ENCODE peak calls at places on chromosomes 16 and 17, in eight cellular contexts. T, S, Z, X, A, N, K and R are unnamed samples.

GRCh38 chr16:58506241-58507194 is 6.6 kb downstream of the NDRG4 start:
- DNase-seq in T (no peak), S (no peak), Z (no peak), X (peak; percentile 36), A (no peak), N (no peak), K (no peak), R (no peak)

GRCh38 chr17:46126840-46127239 is 66.4 kb downstream of the KANSL1 start:
- DNase-seq in T (no peak), S (no peak), Z (no peak), X (no peak), A (no peak), N (no peak), K (no peak), R (no peak)

GRCh38 chr17:77456271-77456950 is 315.6 kb downstream of the SEC14L1 start:
- DNase-seq in T (peak; percentile 29), S (no peak), Z (peak; percentile 54), X (no peak), A (no peak), N (no peak), K (no peak), R (no peak)

GRCh38 chr16:86108062-86108461 is 209.1 kb downstream of the IRF8 start:
- DNase-seq in T (no peak), S (no peak), Z (no peak), X (no peak), A (no peak), N (no peak), K (no peak), R (no peak)

GRCh38 chr17:50686494-50687199 is 21.1 kb downstream of the ANKRD40 start:
- DNase-seq in T (no peak), S (no peak), Z (no peak), X (peak; percentile 20), A (peak; percentile 34), N (peak; percentile 56), K (peak; percentile 93), R (no peak)

GRCh38 chr16:22023505-22023904 is 15.6 kb downstream of the MOSMO start:
- DNase-seq in T (peak; percentile 47), S (no peak), Z (no peak), X (no peak), A (no peak), N (no peak), K (no peak), R (peak; percentile 26)

GRCh38 chr17:50204431-50204830 is 3.0 kb upstream of the COL1A1 start:
- DNase-seq in T (no peak), S (no peak), Z (no peak), X (no peak), A (no peak), N (no peak), K (no peak), R (no peak)

GRCh38 chr17:20091161-20092029 is 82.2 kb downstream of the SPECC1 start:
- DNase-seq in T (no peak), S (peak; percentile 63), Z (no peak), X (no peak), A (peak; percentile 86), N (no peak), K (peak; percentile 76), R (peak; percentile 91)

GRCh38 chr17:61444831-61445230 is 7.4 kb upstream of the TBX4 start:
- DNase-seq in T (no peak), S (no peak), Z (no peak), X (no peak), A (no peak), N (no peak), K (peak; percentile 66), R (no peak)

GRCh38 chr17:7833795-7834553 is at the start of gene KDM6B:
- DNase-seq in T (peak; percentile 89), S (peak; percentile 94), Z (peak; percentile 87), X (peak; percentile 88), A (peak; percentile 96), N (peak; percentile 96), K (peak; percentile 88), R (peak; percentile 95)

GRCh38 chr17:50290074-50290702 is 15.9 kb downstream of the TMEM92 start:
- DNase-seq in T (peak; percentile 68), S (peak; percentile 84), Z (no peak), X (no peak), A (peak; percentile 59), N (peak; percentile 80), K (peak; percentile 99), R (peak; percentile 99)

GRCh38 chr16:87057951-87058560 is 259.1 kb downstream of the C16orf95 start:
- DNase-seq in T (no peak), S (no peak), Z (no peak), X (no peak), A (no peak), N (no peak), K (no peak), R (no peak)

GRCh38 chr17:64507418-64507766 is 615 bp downstream of the CEP95 start:
- DNase-seq in T (peak; percentile 75), S (peak; percentile 26), Z (peak; percentile 21), X (no peak), A (peak; percentile 18), N (no peak), K (peak; percentile 79), R (peak; percentile 87)

GRCh38 chr16:29784157-29784556 is 6.1 kb downstream of the ZG16 start:
- DNase-seq in T (peak; percentile 41), S (no peak), Z (no peak), X (no peak), A (no peak), N (no peak), K (no peak), R (no peak)

GRCh38 chr16:19815418-19815817 is 69.2 kb downstream of the GPRC5B start:
- DNase-seq in T (no peak), S (no peak), Z (no peak), X (no peak), A (no peak), N (no peak), K (no peak), R (no peak)

DNA sequence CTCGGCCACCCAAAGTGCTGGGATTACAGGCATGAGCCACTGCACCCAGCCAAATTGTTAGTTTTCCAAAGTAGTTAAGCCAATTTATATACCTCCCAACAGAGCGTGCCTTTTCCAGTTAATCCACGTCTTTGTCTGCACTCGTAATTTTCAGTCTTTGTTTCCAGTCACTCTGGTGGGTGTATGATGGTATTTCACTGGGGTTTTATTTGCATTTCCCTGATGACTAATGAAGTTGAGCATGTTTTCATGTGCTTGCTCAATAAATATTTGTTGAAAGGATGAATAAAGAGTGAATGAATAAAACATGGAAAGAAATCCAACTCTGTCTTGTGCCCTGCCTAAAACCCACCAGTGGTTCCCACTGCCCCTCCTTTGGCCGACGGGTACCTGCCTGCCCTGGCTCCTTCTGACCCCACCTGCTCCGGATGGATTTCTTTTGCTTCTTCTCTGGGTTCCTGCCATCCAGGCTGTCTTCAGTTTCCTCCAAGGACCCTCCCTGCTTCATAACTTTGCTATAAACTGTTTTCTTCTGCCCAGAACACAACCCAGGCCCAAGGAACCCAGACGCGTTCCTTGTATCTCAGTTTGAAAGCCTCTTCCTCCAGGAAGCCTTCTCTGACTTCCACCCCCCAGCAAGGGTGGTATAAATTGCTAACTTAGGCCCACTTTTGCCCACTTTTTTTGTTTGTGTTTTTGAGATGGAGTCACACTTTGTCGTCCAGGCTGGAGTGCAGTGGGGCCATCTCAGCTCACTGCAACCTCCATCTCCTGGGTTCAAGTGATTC is 3.0 kb upstream of the ABCC1 start:
- DNase-seq in T (no peak), S (no peak), Z (no peak), X (no peak), A (no peak), N (no peak), K (peak; percentile 91), R (peak; percentile 76)
- TF ChIP-seq CTCF in T (no peak), S (no peak), Z (no peak), X (no peak), A (no peak), N (no peak), K (peak; percentile 15), R (peak; percentile 2)

GRCh38 chr16:65878347-65878746 is 488.1 kb upstream of the CDH5 start:
- DNase-seq in T (no peak), S (no peak), Z (no peak), X (no peak), A (no peak), N (no peak), K (no peak), R (no peak)
- H3K4me3 ChIP-seq in T (no peak overlapping the region), S (no peak overlapping the region), Z (no peak overlapping the region), X (no peak overlapping the region), A (no peak overlapping the region), N (no peak overlapping the region), K (no peak overlapping the region), R (no peak overlapping the region)

GRCh38 chr17:81117672-81118198 is 47.6 kb upstream of the PVALEF start:
- DNase-seq in T (no peak), S (no peak), Z (no peak), X (no peak), A (no peak), N (no peak), K (no peak), R (no peak)

GRCh38 chr17:81120695-81121621 is 44.3 kb upstream of the PVALEF start:
- DNase-seq in T (no peak), S (no peak), Z (no peak), X (no peak), A (no peak), N (no peak), K (no peak), R (no peak)

GRCh38 chr17:81118308-81119221 is 46.7 kb upstream of the PVALEF start:
- DNase-seq in T (no peak), S (no peak), Z (no peak), X (no peak), A (no peak), N (no peak), K (no peak), R (no peak)

GRCh38 chr17:81120149-81120484 is 45.2 kb upstream of the PVALEF start:
- DNase-seq in T (no peak), S (no peak), Z (no peak), X (no peak), A (no peak), N (no peak), K (no peak), R (no peak)

GRCh38 chr17:81119223-81120148 is 45.8 kb upstream of the PVALEF start:
- DNase-seq in T (peak; percentile 87), S (peak; percentile 73), Z (peak; percentile 84), X (peak; percentile 95), A (peak; percentile 61), N (peak; percentile 77), K (peak; percentile 92), R (peak; percentile 92)
- TF ChIP-seq CTCF in T (no peak), S (peak; percentile 24), Z (no peak), X (peak; percentile 59), A (no peak), N (no peak), K (no peak), R (no peak)

DNA sequence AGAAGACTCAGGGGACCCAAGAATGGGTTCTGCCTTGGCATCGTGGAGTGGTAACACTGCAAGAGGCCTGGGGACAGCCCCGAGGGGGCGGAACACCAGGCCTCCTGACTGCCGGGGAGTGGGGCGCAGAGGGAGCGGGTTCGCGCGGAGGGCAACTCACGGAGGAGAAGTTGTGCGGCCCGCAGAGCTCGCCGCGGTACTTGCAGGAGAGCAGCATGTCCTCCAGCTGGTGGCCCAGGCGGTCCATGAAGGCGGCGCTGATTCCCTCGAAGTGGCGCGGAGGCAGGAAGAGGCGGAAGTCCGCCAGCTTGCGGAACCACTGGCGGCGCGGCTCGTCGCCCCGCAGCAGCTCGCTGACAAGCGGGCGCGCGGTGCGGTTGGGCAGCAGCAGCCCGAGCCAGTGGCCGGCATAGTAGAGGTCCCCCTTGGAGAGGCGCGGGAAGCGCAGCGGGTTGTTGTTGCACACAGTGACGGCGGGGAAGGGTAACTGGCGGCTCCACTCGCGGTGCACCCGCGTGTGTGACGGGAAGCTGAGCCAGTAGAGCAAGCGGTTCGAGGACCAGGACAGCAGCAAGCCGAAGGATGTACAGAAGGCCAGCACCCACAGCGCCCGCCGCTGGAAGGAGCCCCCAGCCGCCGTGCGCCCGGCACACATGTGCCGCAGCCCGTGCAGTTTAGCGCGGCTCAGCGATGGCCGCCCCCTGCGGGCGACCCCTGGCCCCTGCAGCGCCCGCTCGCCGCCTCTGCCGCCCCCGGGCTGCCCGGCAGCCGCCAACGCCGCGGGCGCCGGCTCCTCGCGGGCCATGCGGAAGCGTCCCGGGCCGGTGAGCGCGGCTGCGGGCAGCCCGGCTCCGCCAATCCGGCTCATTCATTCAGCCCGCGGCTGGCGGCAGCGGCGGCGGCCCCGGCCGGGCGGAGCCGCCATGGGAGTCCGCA is 1.6 kb downstream of the ASIC2 start:
- DNase-seq in T (no peak), S (no peak), Z (no peak), X (peak; percentile 61), A (no peak), N (no peak), K (peak; percentile 75), R (peak; percentile 20)
- H3K4me3 ChIP-seq in T (no peak overlapping the region), S (peak overlapping the region; percentile 32), Z (no peak overlapping the region), X (peak overlapping the region; percentile 55), A (peak overlapping the region; percentile 43), N (peak overlapping the region; percentile 13), K (peak overlapping the region; percentile 33), R (peak overlapping the region; percentile 22)